ENCODE peak calls at places on chromosomes 1 and 21, in eight cellular contexts. O is heart left ventricle, Q is choroid plexus epithelial cell, A is GM23338, V is IMR-90, F is neural progenitor cell, Z is AG10803, L is uterus. E is an unnamed sample.

GRCh38 chr1:60732977-60733401 is 349.4 kb upstream of the NFIA start:
- DNase-seq in O (no peak), V (no peak), A (peak; percentile 10), L (no peak), F (no peak), Q (no peak), Z (no peak), E (no peak)

GRCh38 chr1:222994506-222995229 is 148.4 kb downstream of the TLR5 start:
- DNase-seq in L (no peak), A (peak; percentile 46), Q (peak; percentile 75), Z (peak; percentile 74), V (peak; percentile 73), O (no peak), F (peak; percentile 22), E (no peak)

GRCh38 chr1:26122988-26123973 is 11.7 kb downstream of the PDIK1L start:
- DNase-seq in Z (peak; percentile 34), A (no peak), Q (peak; percentile 78), V (peak; percentile 73), L (no peak), F (no peak), O (no peak), E (peak; percentile 76)

GRCh38 chr1:179831852-179832699 is 45.5 kb downstream of the TOR1AIP2 start:
- DNase-seq in O (no peak), L (no peak), V (peak; percentile 23), Z (peak; percentile 49), Q (peak; percentile 50), A (no peak), F (no peak), E (no peak)

GRCh38 chr1:161719325-161719611 is 2.1 kb upstream of the FCRLB start:
- DNase-seq in V (no peak), Z (no peak), F (no peak), O (no peak), Q (no peak), A (no peak), L (no peak), E (no peak)

GRCh38 chr1:66439028-66439427 is 94.9 kb upstream of the SGIP1 start:
- DNase-seq in Q (peak; percentile 36), L (no peak), Z (peak; percentile 64), O (no peak), F (no peak), A (no peak), V (peak; percentile 75), E (no peak)

GRCh38 chr21:33029975-33030461 is 4.3 kb downstream of the OLIG2 start:
- DNase-seq in V (no peak), A (peak; percentile 49), F (no peak), Z (no peak), O (no peak), L (no peak), Q (no peak), E (no peak)

GRCh38 chr1:16352842-16353535 is 709 bp upstream of the FBXO42 start:
- DNase-seq in Z (no peak), L (no peak), A (peak; percentile 33), Q (no peak), F (no peak), O (no peak), V (no peak), E (no peak)

GRCh38 chr1:4781646-4782045 is 127.2 kb downstream of the AJAP1 start:
- DNase-seq in L (no peak), F (no peak), A (no peak), Q (no peak), V (no peak), O (no peak), Z (no peak), E (no peak)

GRCh38 chr1:4772294-4773010 is 118.0 kb downstream of the AJAP1 start:
- DNase-seq in L (no peak), F (no peak), Z (no peak), O (no peak), Q (no peak), V (no peak), A (no peak), E (no peak)

DNA sequence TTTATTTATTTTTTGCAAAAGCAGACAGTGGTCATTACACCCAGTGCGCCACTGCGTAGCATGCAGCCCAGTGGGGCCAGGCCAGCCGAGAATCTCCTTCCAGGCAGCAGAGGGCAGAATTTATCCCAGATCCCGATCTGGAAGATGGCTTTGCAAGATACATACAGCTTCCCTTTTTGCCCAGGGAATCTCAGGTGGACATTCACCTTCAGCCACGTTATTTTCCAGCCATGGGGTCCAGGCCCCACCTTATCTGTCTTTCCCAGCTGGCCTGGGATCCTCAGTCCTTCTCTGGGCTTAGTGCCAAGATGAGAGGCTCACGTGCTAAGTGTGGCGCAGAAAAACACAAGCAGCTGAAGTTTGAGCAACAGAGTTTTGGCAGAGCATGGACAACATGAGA is 123.6 kb downstream of the AJAP1 start:
- DNase-seq in Z (no peak), F (peak; percentile 52), A (no peak), L (no peak), V (no peak), O (no peak), Q (no peak), E (no peak)
- TF ChIP-seq CTCF in Z (peak; percentile 36), F (peak; percentile 59), A (no peak), L (no peak), V (no peak), O (no peak), Q (no peak), E (peak; percentile 5)

GRCh38 chr21:43762303-43763128 is 13.6 kb downstream of the CSTB start:
- DNase-seq in F (no peak), Z (no peak), A (no peak), V (no peak), L (no peak), Q (no peak), O (no peak), E (no peak)

GRCh38 chr21:43761886-43762285 is 14.2 kb downstream of the CSTB start:
- DNase-seq in V (no peak), Q (no peak), Z (no peak), A (no peak), F (no peak), O (no peak), L (no peak), E (no peak)

GRCh38 chr21:43758811-43759210 is 17.3 kb downstream of the CSTB start:
- DNase-seq in V (no peak), A (no peak), O (no peak), L (no peak), F (no peak), Z (no peak), Q (peak; percentile 45), E (no peak)

GRCh38 chr21:43759651-43760050 is 16.5 kb downstream of the CSTB start:
- DNase-seq in V (no peak), Q (no peak), Z (no peak), A (no peak), L (no peak), O (no peak), F (no peak), E (no peak)

GRCh38 chr21:43760391-43760958 is 15.6 kb downstream of the CSTB start:
- DNase-seq in L (no peak), Z (no peak), O (no peak), V (no peak), A (no peak), Q (no peak), F (no peak), E (no peak)
- H3K4me3 ChIP-seq in L (no peak overlapping the region), Z (no peak overlapping the region), O (no peak overlapping the region), V (no peak overlapping the region), A (no peak overlapping the region), Q (no peak overlapping the region), F (no peak overlapping the region), E (no peak overlapping the region)

GRCh38 chr1:239755107-239755506 is 336.6 kb upstream of the FMN2 start:
- DNase-seq in Z (no peak), A (no peak), Q (no peak), O (no peak), V (no peak), F (peak; percentile 28), L (no peak), E (no peak)
- TF ChIP-seq CTCF in Z (no peak), A (no peak), Q (no peak), O (no peak), V (no peak), F (no peak), L (no peak), E (no peak)

GRCh38 chr1:205273551-205273982 is 45.8 kb downstream of the TMCC2 start:
- DNase-seq in A (peak; percentile 95), F (peak; percentile 92), V (peak; percentile 76), O (peak; percentile 75), Z (peak; percentile 69), L (peak; percentile 84), Q (peak; percentile 87), E (no peak)
- H3K4me3 ChIP-seq in A (no peak overlapping the region), F (no peak overlapping the region), V (no peak overlapping the region), O (no peak overlapping the region), Z (no peak overlapping the region), L (no peak overlapping the region), Q (no peak overlapping the region), E (no peak overlapping the region)

GRCh38 chr1:183023601-183024351 is 556 bp downstream of the LAMC1 start:
- DNase-seq in L (peak; percentile 68), Z (peak; percentile 42), V (peak; percentile 47), Q (peak; percentile 60), A (peak; percentile 92), O (peak; percentile 66), F (peak; percentile 84), E (no peak)
- TF ChIP-seq CTCF in L (peak; percentile 28), Z (peak; percentile 49), V (peak; percentile 40), Q (peak; percentile 62), A (peak; percentile 52), O (peak; percentile 25), F (peak; percentile 57), E (peak; percentile 69)

GRCh38 chr1:3651939-3652537 is at the start of gene TP73:
- DNase-seq in Q (no peak), Z (no peak), V (no peak), A (peak; percentile 43), L (no peak), F (peak; percentile 72), O (peak; percentile 28), E (no peak)
- H3K4me3 ChIP-seq in Q (no peak within 1 kb of the TSS), Z (no peak within 1 kb of the TSS), V (no peak within 1 kb of the TSS), A (peak within 1 kb of the TSS; percentile 76), L (no peak within 1 kb of the TSS), F (peak within 1 kb of the TSS; percentile 42), O (peak within 1 kb of the TSS; percentile 48), E (no peak within 1 kb of the TSS)

GRCh38 chr1:116934586-116935207 is 25.0 kb downstream of the PTGFRN start:
- DNase-seq in F (no peak), Z (peak; percentile 20), Q (no peak), A (peak; percentile 62), O (no peak), V (no peak), L (no peak), E (no peak)
- TF ChIP-seq CTCF in F (peak; percentile 57), Z (peak; percentile 50), Q (peak; percentile 31), A (peak; percentile 61), O (no peak), V (no peak), L (no peak), E (peak; percentile 36)

GRCh38 chr1:93614550-93615200 is 67.0 kb downstream of the BCAR3 start:
- DNase-seq in Z (no peak), F (no peak), A (no peak), L (no peak), Q (no peak), V (no peak), O (no peak), E (no peak)

GRCh38 chr1:93612510-93612909 is 69.1 kb downstream of the BCAR3 start:
- DNase-seq in Z (no peak), F (no peak), Q (no peak), O (no peak), A (no peak), V (no peak), L (no peak), E (no peak)

GRCh38 chr1:93615201-93616150 is 66.2 kb downstream of the BCAR3 start:
- DNase-seq in F (no peak), O (no peak), V (peak; percentile 77), Q (peak; percentile 69), L (no peak), A (peak; percentile 76), Z (peak; percentile 97), E (no peak)

GRCh38 chr1:93611656-93612055 is 70.0 kb downstream of the BCAR3 start:
- DNase-seq in L (no peak), O (no peak), V (no peak), F (no peak), A (no peak), Z (no peak), Q (no peak), E (no peak)

GRCh38 chr1:93613895-93614294 is 67.7 kb downstream of the BCAR3 start:
- DNase-seq in V (peak; percentile 65), Q (peak; percentile 58), F (peak; percentile 34), L (peak; percentile 61), A (no peak), Z (peak; percentile 86), O (peak; percentile 61), E (no peak)
- H3K4me3 ChIP-seq in V (no peak overlapping the region), Q (peak overlapping the region; percentile 3), F (no peak overlapping the region), L (peak overlapping the region; percentile 30), A (no peak overlapping the region), Z (peak overlapping the region; percentile 70), O (peak overlapping the region; percentile 58), E (peak overlapping the region; percentile 47)